ENCODE peak calls at places on chromosomes 16 and 17, in ten cellular contexts. Z, S, Y, X, T, D, J, M, G and I are unnamed samples.

GRCh38 chr17:72989074-72989610 is 103.3 kb downstream of the SLC39A11 start:
- DNase-seq in Z (no peak), S (no peak), Y (no peak), X (no peak), T (no peak), D (no peak), J (no peak), M (no peak), G (no peak), I (no peak)

GRCh38 chr16:88927010-88927409 is 50.0 kb downstream of the CBFA2T3 start:
- DNase-seq in Z (no peak), S (no peak), Y (peak), X (peak), T (no peak), D (no peak), J (no peak), M (no peak), G (no peak), I (no peak)

GRCh38 chr16:50351116-50351515 is 17.7 kb downstream of the BRD7 start:
- DNase-seq in Z (no peak), S (no peak), Y (no peak), X (no peak), T (no peak), D (no peak), J (no peak), M (no peak), G (no peak), I (no peak)

GRCh38 chr17:49359990-49360795 is 1.9 kb downstream of the ZNF652 start:
- DNase-seq in Z (no peak), S (no peak), Y (no peak), X (no peak), T (no peak), D (no peak), J (no peak), M (no peak), G (no peak), I (no peak)

GRCh38 chr17:54085020-54085419 is 262.3 kb downstream of the KIF2B start:
- DNase-seq in Z (no peak), S (no peak), Y (no peak), X (no peak), T (no peak), D (no peak), J (no peak), M (no peak), G (no peak), I (no peak)

GRCh38 chr16:47779201-47780016 is 318.3 kb downstream of the PHKB start:
- DNase-seq in Z (no peak), S (no peak), Y (no peak), X (no peak), T (peak), D (no peak), J (no peak), M (no peak), G (no peak), I (no peak)

GRCh38 chr17:71188811-71189492 is 931.9 kb upstream of the SOX9 start:
- DNase-seq in Z (no peak), S (no peak), Y (peak), X (peak), T (no peak), D (no peak), J (no peak), M (no peak), G (no peak), I (peak)

GRCh38 chr16:22945361-22945760 is 131.4 kb downstream of the HS3ST2 start:
- DNase-seq in Z (no peak), S (no peak), Y (no peak), X (no peak), T (no peak), D (no peak), J (no peak), M (no peak), G (no peak), I (no peak)

GRCh38 chr17:76521262-76521661 is 16.2 kb downstream of the CYGB start:
- DNase-seq in Z (no peak), S (no peak), Y (no peak), X (no peak), T (no peak), D (no peak), J (no peak), M (no peak), G (no peak), I (no peak)

GRCh38 chr17:68822752-68823289 is 132.4 kb downstream of the ABCA8 start:
- DNase-seq in Z (no peak), S (no peak), Y (no peak), X (no peak), T (no peak), D (no peak), J (no peak), M (no peak), G (no peak), I (no peak)

GRCh38 chr16:14172200-14172805 is 101.2 kb downstream of the MRTFB start:
- DNase-seq in Z (no peak), S (no peak), Y (peak), X (no peak), T (no peak), D (no peak), J (no peak), M (no peak), G (no peak), I (no peak)

GRCh38 chr16:53792161-53792951 is 88.4 kb downstream of the FTO start:
- DNase-seq in Z (no peak), S (no peak), Y (no peak), X (no peak), T (no peak), D (no peak), J (no peak), M (no peak), G (no peak), I (no peak)

GRCh38 chr16:64498363-64498762 is 623.5 kb downstream of the CDH11 start:
- DNase-seq in Z (no peak), S (no peak), Y (no peak), X (no peak), T (no peak), D (no peak), J (no peak), M (no peak), G (no peak), I (no peak)

GRCh38 chr16:64499211-64499610 is 622.7 kb downstream of the CDH11 start:
- DNase-seq in Z (no peak), S (no peak), Y (no peak), X (no peak), T (no peak), D (no peak), J (no peak), M (no peak), G (no peak), I (no peak)
- TF ChIP-seq CTCF in Z (no peak), S (no peak), Y (no peak), X (no peak), T (no peak), D (no peak), J (no peak), M (no peak), G (no peak), I (no peak)

GRCh38 chr16:70437582-70438324 is 1.1 kb downstream of the ST3GAL2 start:
- DNase-seq in Z (no peak), S (no peak), Y (no peak), X (no peak), T (no peak), D (no peak), J (no peak), M (peak), G (no peak), I (no peak)

GRCh38 chr16:70438325-70438982 is 446 bp downstream of the ST3GAL2 start:
- DNase-seq in Z (no peak), S (peak), Y (no peak), X (no peak), T (no peak), D (peak), J (peak), M (no peak), G (no peak), I (no peak)

GRCh38 chr16:70441406-70441990 is 2.6 kb upstream of the ST3GAL2 start:
- DNase-seq in Z (no peak), S (no peak), Y (no peak), X (no peak), T (no peak), D (no peak), J (no peak), M (no peak), G (no peak), I (no peak)

GRCh38 chr16:70437017-70437581 is 1.8 kb downstream of the ST3GAL2 start:
- DNase-seq in Z (no peak), S (peak), Y (no peak), X (no peak), T (no peak), D (peak), J (no peak), M (peak), G (no peak), I (no peak)

DNA sequence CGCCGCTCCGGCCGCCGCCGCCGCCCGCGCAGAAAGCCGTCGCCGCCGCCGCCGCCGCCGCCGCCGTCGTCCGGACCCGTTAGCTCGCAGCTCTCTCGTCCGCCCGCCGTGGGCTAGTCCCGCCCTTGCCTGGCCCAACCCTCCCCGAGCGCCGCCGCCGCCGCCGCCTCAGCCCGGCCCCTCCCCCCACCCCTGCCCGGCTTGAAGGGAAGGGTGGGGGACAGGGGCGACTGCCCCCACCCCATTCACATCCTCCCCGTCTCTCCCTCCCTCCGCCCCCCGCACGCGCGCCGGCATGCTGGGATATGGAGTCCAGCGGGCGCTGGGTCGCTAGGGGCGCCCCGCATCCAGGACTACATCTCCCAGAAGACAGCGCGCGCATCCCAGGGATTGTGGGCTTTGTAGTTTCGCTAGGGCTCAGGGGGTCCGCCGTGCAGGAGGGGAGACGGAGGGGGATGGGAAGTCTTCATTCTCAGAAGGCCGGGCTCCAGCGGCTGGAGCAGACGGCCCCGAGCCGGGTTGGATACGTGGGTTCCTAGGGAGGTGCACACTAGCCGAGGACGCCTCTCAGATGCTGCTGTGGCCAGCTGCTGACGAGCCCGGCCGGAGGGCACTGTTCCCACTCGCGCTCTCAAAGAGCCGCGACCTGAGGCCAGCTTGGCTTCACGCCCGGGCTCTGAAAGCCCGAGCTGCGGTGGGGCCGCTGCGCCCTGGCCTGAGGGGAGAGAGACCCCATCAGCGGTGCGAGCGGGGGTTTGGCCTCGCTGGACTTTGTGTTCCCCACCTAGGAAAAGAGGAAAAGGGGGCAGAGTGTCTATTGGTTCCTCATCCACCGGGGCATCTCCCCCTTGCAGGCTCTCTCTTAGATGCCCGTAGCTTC is at the start of gene ST3GAL2:
- DNase-seq in Z (peak), S (peak), Y (peak), X (peak), T (peak), D (peak), J (peak), M (peak), G (peak), I (no peak)
- TF ChIP-seq CTCF in Z (no peak), S (no peak), Y (no peak), X (no peak), T (no peak), D (no peak), J (no peak), M (no peak), G (no peak), I (no peak)

GRCh38 chr17:64255764-64256163 is 7.3 kb downstream of the TEX2 start:
- DNase-seq in Z (no peak), S (no peak), Y (no peak), X (no peak), T (no peak), D (no peak), J (no peak), M (no peak), G (no peak), I (no peak)
- TF ChIP-seq CTCF in Z (no peak), S (no peak), Y (no peak), X (no peak), T (no peak), D (no peak), J (no peak), M (no peak), G (no peak), I (no peak)

GRCh38 chr17:66260688-66261087 is 31.5 kb upstream of the APOH start:
- DNase-seq in Z (no peak), S (no peak), Y (no peak), X (no peak), T (no peak), D (no peak), J (no peak), M (no peak), G (no peak), I (no peak)

GRCh38 chr17:66255112-66255511 is 25.9 kb upstream of the APOH start:
- DNase-seq in Z (no peak), S (no peak), Y (peak), X (peak), T (peak), D (no peak), J (no peak), M (peak), G (no peak), I (peak)

GRCh38 chr17:66255527-66255971 is 26.3 kb upstream of the APOH start:
- DNase-seq in Z (no peak), S (no peak), Y (no peak), X (no peak), T (no peak), D (no peak), J (no peak), M (no peak), G (no peak), I (no peak)

GRCh38 chr17:66264696-66265095 is 35.5 kb upstream of the APOH start:
- DNase-seq in Z (no peak), S (no peak), Y (no peak), X (no peak), T (no peak), D (no peak), J (no peak), M (no peak), G (no peak), I (no peak)

GRCh38 chr17:66260265-66260664 is 31.1 kb upstream of the APOH start:
- DNase-seq in Z (no peak), S (no peak), Y (no peak), X (no peak), T (no peak), D (no peak), J (no peak), M (no peak), G (no peak), I (no peak)
- TF ChIP-seq CTCF in Z (no peak), S (no peak), Y (no peak), X (no peak), T (no peak), D (no peak), J (no peak), M (no peak), G (no peak), I (no peak)

GRCh38 chr16:67445126-67445426 is 14.2 kb downstream of the HSD11B2 start:
- DNase-seq in Z (no peak), S (no peak), Y (no peak), X (no peak), T (no peak), D (no peak), J (no peak), M (no peak), G (no peak), I (no peak)

GRCh38 chr16:67445441-67445912 is 14.6 kb downstream of the HSD11B2 start:
- DNase-seq in Z (no peak), S (no peak), Y (no peak), X (no peak), T (no peak), D (no peak), J (peak), M (no peak), G (no peak), I (no peak)

GRCh38 chr16:67443299-67443698 is 12.4 kb downstream of the HSD11B2 start:
- DNase-seq in Z (no peak), S (no peak), Y (no peak), X (no peak), T (no peak), D (no peak), J (peak), M (no peak), G (no peak), I (no peak)

GRCh38 chr16:67445913-67446907 is 15.3 kb downstream of the HSD11B2 start:
- DNase-seq in Z (no peak), S (no peak), Y (no peak), X (no peak), T (no peak), D (no peak), J (peak), M (no peak), G (no peak), I (no peak)

GRCh38 chr16:67444259-67445125 is 13.6 kb downstream of the HSD11B2 start:
- DNase-seq in Z (no peak), S (no peak), Y (no peak), X (no peak), T (no peak), D (peak), J (no peak), M (no peak), G (no peak), I (no peak)
- TF ChIP-seq CTCF in Z (no peak), S (no peak), Y (no peak), X (no peak), T (no peak), D (no peak), J (no peak), M (no peak), G (no peak), I (no peak)

DNA sequence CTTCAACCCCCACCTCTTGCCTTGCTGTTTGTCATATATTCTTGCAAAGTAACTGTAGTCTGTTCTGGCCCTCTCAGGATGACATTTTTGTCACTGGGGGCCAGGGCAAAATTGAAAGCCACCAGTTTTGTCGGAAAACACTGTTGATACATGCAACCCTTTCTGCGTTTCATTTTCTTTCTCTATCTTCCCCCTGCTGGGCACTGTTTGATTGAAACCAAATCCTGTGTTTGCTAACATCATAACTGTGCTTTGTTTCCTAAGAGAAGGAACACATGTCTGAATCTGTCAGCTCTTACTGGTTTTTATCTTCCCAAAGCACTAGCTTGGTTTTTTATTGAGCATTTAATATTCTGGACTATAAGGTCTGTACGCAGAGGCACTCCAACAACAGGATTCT is 11.7 kb upstream of the CPPED1 start:
- DNase-seq in Z (no peak), S (no peak), Y (no peak), X (no peak), T (no peak), D (no peak), J (no peak), M (no peak), G (no peak), I (no peak)
- TF ChIP-seq CTCF in Z (no peak), S (no peak), Y (no peak), X (no peak), T (no peak), D (no peak), J (peak), M (peak), G (no peak), I (no peak)

DNA sequence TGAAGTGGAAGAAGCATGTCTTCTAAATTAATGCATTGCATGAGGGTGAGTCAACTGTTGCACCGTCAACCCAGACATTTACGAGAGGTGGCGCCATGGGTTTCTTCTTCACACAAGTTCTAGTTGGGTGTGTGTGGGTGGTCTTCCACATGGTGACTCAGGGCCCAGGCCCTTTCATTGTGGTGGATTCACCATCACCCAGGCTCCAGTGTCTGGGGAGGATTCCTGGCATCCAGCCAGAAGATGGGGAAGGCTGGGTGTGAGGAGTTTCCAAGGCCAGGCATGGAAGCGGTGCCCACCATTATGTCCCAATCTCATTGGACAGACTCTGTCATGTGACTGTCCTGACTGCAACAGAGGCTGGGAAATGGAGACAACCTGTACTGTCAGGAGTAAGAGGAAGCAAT is 21.4 kb upstream of the JPH3 start:
- DNase-seq in Z (no peak), S (no peak), Y (peak), X (no peak), T (no peak), D (no peak), J (no peak), M (no peak), G (no peak), I (peak)
- TF ChIP-seq CTCF in Z (no peak), S (no peak), Y (no peak), X (no peak), T (no peak), D (no peak), J (no peak), M (peak), G (no peak), I (no peak)

DNA sequence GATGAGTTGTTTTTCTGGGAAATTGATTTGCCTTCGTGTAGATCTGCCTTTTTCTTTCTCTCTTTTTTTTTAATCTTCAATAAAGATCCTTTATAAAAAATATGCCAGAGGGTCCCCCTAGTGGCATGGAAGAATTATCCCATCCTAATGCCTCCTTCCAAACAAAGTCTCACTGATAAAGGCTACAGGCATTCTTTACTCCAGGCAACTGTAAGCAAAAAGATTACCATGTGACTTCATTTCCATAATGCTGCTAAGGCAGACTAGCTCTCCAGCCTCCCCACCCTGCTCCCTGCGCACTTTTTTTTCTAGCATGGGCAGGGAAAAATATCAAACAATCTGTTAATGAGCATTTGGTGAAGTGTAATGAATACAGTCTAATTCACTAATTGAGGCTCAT is 220.2 kb upstream of the CDH8 start:
- DNase-seq in Z (no peak), S (no peak), Y (no peak), X (no peak), T (no peak), D (no peak), J (no peak), M (no peak), G (no peak), I (no peak)
- TF ChIP-seq CTCF in Z (no peak), S (peak), Y (peak), X (no peak), T (no peak), D (peak), J (no peak), M (no peak), G (no peak), I (peak)